ENCODE peak calls at places on chromosomes 12 and 14, in five cellular contexts. K is upper lobe of left lung; J is A549; A is thoracic aorta; U is CD4-positive, CD25-positive, alpha-beta regulatory T cell. R is an unnamed sample.

GRCh38 chr14:100865682-100866591 is 37.6 kb downstream of the RTL1 start:
- DNase-seq in K (no peak), J (no peak), A (no peak), U (no peak), R (no peak)

GRCh38 chr14:22887990-22888378 is 5.0 kb downstream of the REM2 start:
- DNase-seq in K (no peak), J (no peak), A (no peak), U (no peak), R (no peak)

GRCh38 chr12:111748195-111748803 is 18.4 kb upstream of the ALDH2 start:
- DNase-seq in K (no peak), J (no peak), A (no peak), U (no peak), R (no peak)

GRCh38 chr12:46825526-46826414 is at the start of gene SLC38A4:
- DNase-seq in K (peak; percentile 82), J (no peak), A (no peak), U (no peak), R (no peak)

GRCh38 chr12:108611884-108612415 is 14.1 kb upstream of the TMEM119 start:
- DNase-seq in K (no peak), J (peak; percentile 55), A (no peak), U (peak; percentile 32), R (peak; percentile 34)

GRCh38 chr14:55388160-55388559 is 23.5 kb downstream of the ATG14 start:
- DNase-seq in K (no peak), J (no peak), A (no peak), U (no peak), R (no peak)

GRCh38 chr12:69688021-69688420 is 11.1 kb downstream of the BEST3 start:
- DNase-seq in K (no peak), J (no peak), A (no peak), U (no peak), R (no peak)

GRCh38 chr12:6752181-6752930 is 585 bp downstream of the MLF2 start:
- DNase-seq in K (no peak), J (peak; percentile 86), A (no peak), U (no peak), R (no peak)

GRCh38 chr12:40013292-40013691 is 92.6 kb downstream of the SLC2A13 start:
- DNase-seq in K (no peak), J (no peak), A (no peak), U (no peak), R (no peak)

GRCh38 chr12:100254876-100255275 is 12.0 kb downstream of the DEPDC4 start:
- DNase-seq in K (no peak), J (no peak), A (no peak), U (no peak), R (no peak)

GRCh38 chr12:58871557-58871956 is 48.7 kb downstream of the LRIG3 start:
- DNase-seq in K (no peak), J (no peak), A (no peak), U (no peak), R (no peak)

GRCh38 chr14:22598896-22599244 is 770 bp downstream of the ABHD4 start:
- DNase-seq in K (no peak), J (peak; percentile 81), A (no peak), U (no peak), R (no peak)

GRCh38 chr14:93965287-93965821 is 11.0 kb downstream of the ASB2 start:
- DNase-seq in K (no peak), J (peak; percentile 32), A (no peak), U (no peak), R (no peak)

GRCh38 chr12:81095470-81096232 is 17.8 kb downstream of the ACSS3 start:
- DNase-seq in K (no peak), J (no peak), A (no peak), U (no peak), R (no peak)

GRCh38 chr12:47717443-47718193 is 7.7 kb downstream of the ENDOU start:
- DNase-seq in K (peak; percentile 71), J (peak; percentile 91), A (peak; percentile 63), U (no peak), R (no peak)

GRCh38 chr14:92415969-92416368 is 93.0 kb downstream of the SLC24A4 start:
- DNase-seq in K (no peak), J (no peak), A (no peak), U (no peak), R (no peak)

GRCh38 chr12:121748218-121748570 is 35.6 kb downstream of the TMEM120B start:
- DNase-seq in K (no peak), J (peak; percentile 64), A (no peak), U (no peak), R (no peak)

GRCh38 chr12:107135177-107135576 is 41.8 kb upstream of the CRY1 start:
- DNase-seq in K (no peak), J (no peak), A (no peak), U (no peak), R (no peak)

GRCh38 chr12:53536962-53537361 is 29.7 kb upstream of the NPFF start:
- DNase-seq in K (no peak), J (no peak), A (no peak), U (no peak), R (no peak)

GRCh38 chr14:101235872-101236221 is 325.4 kb upstream of the DIO3 start:
- DNase-seq in K (no peak), J (no peak), A (no peak), U (no peak), R (no peak)

GRCh38 chr14:64112859-64113258 is 181.3 kb downstream of the ESR2 start:
- DNase-seq in K (no peak), J (no peak), A (no peak), U (no peak), R (no peak)

GRCh38 chr12:43638786-43639185 is 86.8 kb upstream of the ADAMTS20 start:
- DNase-seq in K (no peak), J (no peak), A (no peak), U (no peak), R (no peak)

GRCh38 chr14:74571441-74571841 is 40.6 kb downstream of the LTBP2 start:
- DNase-seq in K (no peak), J (no peak), A (no peak), U (no peak), R (no peak)

GRCh38 chr14:89723930-89724915 is 230.3 kb downstream of the EFCAB11 start:
- DNase-seq in K (no peak), J (no peak), A (no peak), U (no peak), R (no peak)

GRCh38 chr12:97275261-97276197 is 187.1 kb upstream of the RMST start:
- DNase-seq in K (peak; percentile 44), J (no peak), A (no peak), U (no peak), R (no peak)

GRCh38 chr12:132945806-132946506 is 10.2 kb downstream of the ZNF605 start:
- DNase-seq in K (no peak), J (no peak), A (no peak), U (no peak), R (no peak)

GRCh38 chr12:132941336-132941954 is 14.7 kb downstream of the ZNF605 start:
- DNase-seq in K (no peak), J (no peak), A (no peak), U (no peak), R (no peak)

GRCh38 chr12:132940071-132940719 is 15.9 kb downstream of the ZNF605 start:
- DNase-seq in K (no peak), J (no peak), A (no peak), U (no peak), R (no peak)

GRCh38 chr12:132946507-132946820 is 9.6 kb downstream of the ZNF605 start:
- DNase-seq in K (no peak), J (no peak), A (no peak), U (no peak), R (no peak)

DNA sequence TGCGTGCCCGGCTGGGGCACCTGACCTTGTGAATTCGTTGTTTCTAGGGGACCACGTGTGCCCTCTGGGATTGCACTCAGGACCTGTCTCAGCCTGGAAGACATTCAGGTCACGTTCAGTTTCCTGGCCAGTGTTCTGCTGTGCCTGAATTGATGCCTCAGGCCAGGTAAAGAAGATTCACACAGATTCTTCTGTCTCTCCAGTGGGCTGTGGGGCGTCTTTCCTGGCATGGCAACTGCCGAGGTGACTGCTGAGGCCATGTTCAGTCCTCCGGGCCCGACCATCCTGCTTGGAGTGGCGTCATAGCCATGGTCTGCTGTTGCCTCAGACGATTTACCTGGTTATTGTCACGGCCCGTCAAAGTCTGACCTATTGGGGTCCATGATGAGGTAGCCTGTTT is 13.5 kb downstream of the ZNF605 start:
- DNase-seq in K (no peak), J (no peak), A (no peak), U (no peak), R (no peak)
- H3K9me3 ChIP-seq in K (peaks cover 81% of the 10 kb centered on the region), J (peaks cover 78% of the 10 kb centered on the region), A (peaks cover 76% of the 10 kb centered on the region), U (peaks cover 35% of the 10 kb centered on the region), R (peaks cover 9% of the 10 kb centered on the region)

DNA sequence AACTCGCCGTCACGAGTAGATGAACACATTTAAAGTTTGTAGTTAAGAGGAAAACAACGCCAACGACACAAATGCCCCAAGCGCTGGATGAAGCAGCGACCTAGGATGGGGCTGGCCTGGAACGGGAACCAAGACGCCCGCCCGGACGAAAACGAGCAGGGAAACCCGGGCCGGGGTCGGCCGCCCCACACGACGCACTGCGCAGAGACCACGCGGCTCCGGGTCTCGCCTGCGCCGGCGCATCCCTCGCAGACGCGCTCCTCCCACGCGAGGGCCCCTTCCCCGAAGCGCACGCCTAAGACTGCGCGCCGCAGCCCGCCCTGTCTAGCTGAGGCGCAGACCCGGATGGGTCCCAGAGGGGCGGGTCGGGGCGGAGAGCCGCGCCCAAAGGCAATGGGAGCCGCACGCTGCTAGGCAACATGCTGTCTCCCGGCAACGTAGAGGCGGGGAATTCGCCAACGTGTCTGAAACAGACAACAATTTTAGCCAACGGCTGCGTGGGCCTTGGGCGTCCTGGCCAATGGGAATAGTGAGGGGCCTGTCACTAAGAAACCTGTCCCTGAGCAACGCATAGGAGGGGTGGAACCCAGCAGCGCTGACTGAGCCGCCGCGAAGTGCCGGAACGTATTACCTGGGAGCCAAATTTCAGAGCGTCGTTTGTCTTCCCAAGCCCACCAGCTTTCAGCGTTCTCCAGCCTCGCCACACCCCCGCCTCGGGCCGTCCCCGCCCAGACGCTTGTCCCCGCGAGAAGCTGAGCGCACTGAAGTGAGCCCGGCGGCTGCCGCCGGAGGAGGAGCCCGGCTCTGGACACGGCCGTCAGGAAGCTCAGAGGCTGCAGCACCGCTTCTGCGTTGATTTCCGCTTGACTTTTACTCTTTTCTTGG is 21.0 kb upstream of the CHFR start:
- DNase-seq in K (peak; percentile 95), J (no peak), A (peak; percentile 75), U (peak; percentile 91), R (peak; percentile 94)
- H3K9me3 ChIP-seq in K (peaks cover 24% of the 10 kb centered on the region), J (peaks cover 78% of the 10 kb centered on the region), A (peaks cover 19% of the 10 kb centered on the region), U (peaks cover 7% of the 10 kb centered on the region), R (no peaks in the 10 kb centered on the region)

GRCh38 chr14:26412421-26412820 is 185.4 kb downstream of the NOVA1 start:
- DNase-seq in K (no peak), J (no peak), A (no peak), U (no peak), R (no peak)
- H3K9me3 ChIP-seq in K (no peaks in the 10 kb centered on the region), J (no peaks in the 10 kb centered on the region), A (no peaks in the 10 kb centered on the region), U (peaks cover 8% of the 10 kb centered on the region), R (no peaks in the 10 kb centered on the region)

DNA sequence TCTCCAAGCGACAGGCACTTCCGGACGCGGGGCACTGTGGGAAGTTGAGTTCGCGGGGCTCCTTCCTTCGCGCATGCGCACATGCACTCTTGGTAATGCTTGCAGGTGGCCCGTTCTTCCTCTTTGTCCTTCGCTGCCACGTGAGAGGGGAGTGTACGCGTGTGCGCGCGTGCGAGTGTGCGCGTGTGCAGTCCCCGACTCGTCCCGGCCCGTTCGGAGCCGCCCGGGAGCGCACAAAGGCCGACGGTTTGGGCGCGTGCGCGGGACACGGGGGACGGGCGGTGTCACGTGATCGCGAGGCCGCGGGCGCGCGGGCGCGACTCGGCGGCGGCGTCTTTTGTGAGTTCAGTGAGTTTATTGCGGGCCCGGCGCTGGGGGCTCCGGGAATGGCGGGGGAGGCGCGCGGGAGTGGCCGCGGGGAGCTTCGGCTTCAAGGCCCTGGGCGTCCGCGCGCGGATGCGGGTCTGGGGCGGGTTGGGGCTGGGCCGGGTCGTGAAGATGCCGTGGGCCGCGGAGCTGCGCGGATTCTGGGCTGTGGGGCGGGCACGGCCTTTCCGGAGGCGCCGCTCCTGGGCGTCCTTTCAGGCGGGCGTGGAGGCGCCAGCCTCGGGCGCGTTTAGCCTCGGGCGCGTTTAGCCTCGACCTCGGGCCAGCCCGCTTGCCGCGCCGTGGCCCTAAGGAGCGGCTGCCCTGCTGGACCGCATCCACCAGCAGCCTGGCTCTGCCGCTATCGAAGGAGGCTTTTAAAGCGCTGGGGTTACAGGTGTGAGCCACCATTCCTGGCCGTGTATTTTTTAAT is at the start of gene ZNF84:
- DNase-seq in K (peak; percentile 99), J (peak; percentile 86), A (peak; percentile 86), U (peak; percentile 95), R (peak; percentile 92)
- H3K9me3 ChIP-seq in K (peaks cover 52% of the 10 kb centered on the region), J (peaks cover 89% of the 10 kb centered on the region), A (peaks cover 43% of the 10 kb centered on the region), U (peaks cover 52% of the 10 kb centered on the region), R (peaks cover 27% of the 10 kb centered on the region)